ENCODE peak calls at places on chromosomes 7 and 10, in four cellular contexts. E is LHCN-M2, R is NCI-H446, I is lower leg skin. F is an unnamed sample.

GRCh38 chr10:35398355-35398754 is 62.0 kb downstream of the CCNY start:
- DNase-seq in R (no peak), E (peak), I (no peak), F (no peak)

GRCh38 chr7:36349626-36350025 is 40.0 kb upstream of the ANLN start:
- DNase-seq in E (no peak), I (no peak), R (no peak), F (no peak)

GRCh38 chr10:71820966-71821365 is 30.1 kb downstream of the PSAP start:
- DNase-seq in I (no peak), E (no peak), R (no peak), F (no peak)

GRCh38 chr7:24733414-24734060 is 23.7 kb downstream of the GSDME start:
- DNase-seq in I (peak), R (no peak), E (no peak), F (no peak)

GRCh38 chr7:78499283-78499682 is 700.7 kb downstream of the PHTF2 start:
- DNase-seq in E (peak), I (no peak), R (no peak), F (no peak)

GRCh38 chr7:111108526-111108925 is 17.6 kb downstream of the LRRN3 start:
- DNase-seq in R (no peak), E (peak), I (no peak), F (peak)

GRCh38 chr10:78717200-78717599 is 351.6 kb upstream of the ZMIZ1 start:
- DNase-seq in I (peak), R (no peak), E (peak), F (no peak)

GRCh38 chr10:35004651-35005050 is 85.5 kb downstream of the CUL2 start:
- DNase-seq in E (no peak), I (no peak), R (no peak), F (no peak)

GRCh38 chr7:55224810-55225209 is 140.3 kb upstream of the LANCL2 start:
- DNase-seq in I (no peak), E (no peak), R (no peak), F (no peak)

GRCh38 chr7:2923291-2923781 is 79.2 kb upstream of the GNA12 start:
- DNase-seq in R (no peak), I (no peak), E (no peak), F (no peak)

GRCh38 chr7:99789441-99790070 is 5.6 kb upstream of the CYP3A4 start:
- DNase-seq in R (no peak), E (peak), I (no peak), F (no peak)

GRCh38 chr10:68359189-68359588 is 26.5 kb upstream of the PBLD start:
- DNase-seq in E (no peak), R (no peak), I (no peak), F (no peak)

GRCh38 chr10:30558411-30558810 is 71.1 kb downstream of the LYZL2 start:
- DNase-seq in E (no peak), I (no peak), R (no peak), F (no peak)

GRCh38 chr10:60147025-60147424 is 240.7 kb upstream of the CCDC6 start:
- DNase-seq in E (no peak), R (no peak), I (no peak), F (no peak)

GRCh38 chr7:138374119-138374693 is 85.9 kb upstream of the TRIM24 start:
- DNase-seq in I (no peak), R (no peak), E (no peak), F (no peak)

GRCh38 chr7:25134360-25135010 is 9.4 kb upstream of the CYCS start:
- DNase-seq in E (no peak), R (no peak), I (no peak), F (no peak)

GRCh38 chr10:24872049-24872789 is 80.2 kb downstream of the PRTFDC1 start:
- DNase-seq in I (no peak), E (no peak), R (no peak), F (no peak)

GRCh38 chr7:152424348-152425108 is 11.3 kb downstream of the KMT2C start:
- DNase-seq in I (no peak), R (no peak), E (peak), F (no peak)

GRCh38 chr7:29806131-29806792 is at the start of gene WIPF3:
- DNase-seq in R (no peak), I (no peak), E (no peak), F (peak)

GRCh38 chr7:85890244-85890811 is 703.5 kb upstream of the SEMA3D start:
- DNase-seq in E (peak), R (no peak), I (no peak), F (no peak)

GRCh38 chr7:153388611-153389010 is 629.1 kb downstream of the ACTR3B start:
- DNase-seq in R (no peak), E (no peak), I (no peak), F (no peak)